ENCODE peak calls at places on chromosomes 12 and 14, in four cellular contexts. One of them, this sample, is unnamed. For H3K4me1, the result is how much of the 10 kb centered on the place peaks cover.

GRCh38 chr14:31441273-31442110 is 15.8 kb downstream of the DTD2 start:
- DNase-seq in ascending aorta: no peak
- DNase-seq in DND-41: no peak
- DNase-seq in heart left ventricle: no peak
- DNase-seq in this sample: no peak

GRCh38 chr14:61152851-61153364 is 128.2 kb downstream of the TMEM30B start:
- DNase-seq in ascending aorta: no peak
- DNase-seq in DND-41: no peak
- DNase-seq in heart left ventricle: no peak
- DNase-seq in this sample: no peak

GRCh38 chr14:100022772-100023451 is 42.3 kb upstream of the EVL start:
- DNase-seq in ascending aorta: no peak
- DNase-seq in DND-41: no peak
- DNase-seq in heart left ventricle: no peak
- DNase-seq in this sample: no peak

GRCh38 chr12:126182619-126183236 is 1117.5 kb downstream of the AACS start:
- DNase-seq in ascending aorta: no peak
- DNase-seq in DND-41: no peak
- DNase-seq in heart left ventricle: no peak
- DNase-seq in this sample: no peak

GRCh38 chr12:25107920-25108319 is 87.0 kb downstream of the DNAI7 start:
- DNase-seq in ascending aorta: no peak
- DNase-seq in DND-41: no peak
- DNase-seq in heart left ventricle: no peak
- DNase-seq in this sample: no peak

GRCh38 chr12:45247589-45247988 is 31.7 kb downstream of the ANO6 start:
- DNase-seq in ascending aorta: no peak
- DNase-seq in DND-41: no peak
- DNase-seq in heart left ventricle: no peak
- DNase-seq in this sample: no peak

GRCh38 chr12:25388216-25388615 is 137.5 kb upstream of the KRAS start:
- DNase-seq in ascending aorta: no peak
- DNase-seq in DND-41: no peak
- DNase-seq in heart left ventricle: no peak
- DNase-seq in this sample: peak

GRCh38 chr12:47715877-47716548 is 9.3 kb downstream of the ENDOU start:
- DNase-seq in ascending aorta: no peak
- DNase-seq in DND-41: no peak
- DNase-seq in heart left ventricle: no peak
- DNase-seq in this sample: no peak

GRCh38 chr14:99548285-99548684 is 55.7 kb downstream of the CCDC85C start:
- DNase-seq in ascending aorta: no peak
- DNase-seq in DND-41: no peak
- DNase-seq in heart left ventricle: no peak
- DNase-seq in this sample: no peak

GRCh38 chr14:94142836-94143235 is 13.4 kb upstream of the IFI27L2 start:
- DNase-seq in ascending aorta: no peak
- DNase-seq in DND-41: no peak
- DNase-seq in heart left ventricle: no peak
- DNase-seq in this sample: no peak

GRCh38 chr14:103137721-103138482 is 14.6 kb downstream of the TNFAIP2 start:
- DNase-seq in ascending aorta: no peak
- DNase-seq in DND-41: no peak
- DNase-seq in heart left ventricle: no peak
- DNase-seq in this sample: no peak

GRCh38 chr14:103141117-103141796 is 18.0 kb downstream of the TNFAIP2 start:
- DNase-seq in ascending aorta: no peak
- DNase-seq in DND-41: peak
- DNase-seq in heart left ventricle: no peak
- DNase-seq in this sample: no peak

GRCh38 chr14:103138483-103139370 is 15.5 kb downstream of the TNFAIP2 start:
- DNase-seq in ascending aorta: no peak
- DNase-seq in DND-41: no peak
- DNase-seq in heart left ventricle: no peak
- DNase-seq in this sample: no peak

GRCh38 chr14:103140316-103141109 is 17.3 kb downstream of the TNFAIP2 start:
- DNase-seq in ascending aorta: no peak
- DNase-seq in DND-41: no peak
- DNase-seq in heart left ventricle: no peak
- DNase-seq in this sample: no peak

GRCh38 chr14:103139371-103140016 is 16.2 kb downstream of the TNFAIP2 start:
- DNase-seq in ascending aorta: no peak
- DNase-seq in DND-41: no peak
- DNase-seq in heart left ventricle: no peak
- DNase-seq in this sample: no peak
- H3K27ac ChIP-seq in ascending aorta: no peak
- H3K27ac ChIP-seq in DND-41: no peak
- H3K27ac ChIP-seq in heart left ventricle: no peak
- H3K27ac ChIP-seq in this sample: no peak

GRCh38 chr14:84963518-84963917 is 566.4 kb upstream of the FLRT2 start:
- DNase-seq in ascending aorta: no peak
- DNase-seq in DND-41: no peak
- DNase-seq in heart left ventricle: no peak
- DNase-seq in this sample: no peak

GRCh38 chr14:84961637-84962036 is 568.3 kb upstream of the FLRT2 start:
- DNase-seq in ascending aorta: no peak
- DNase-seq in DND-41: no peak
- DNase-seq in heart left ventricle: peak
- DNase-seq in this sample: no peak

GRCh38 chr14:84965279-84965678 is 564.7 kb upstream of the FLRT2 start:
- DNase-seq in ascending aorta: no peak
- DNase-seq in DND-41: no peak
- DNase-seq in heart left ventricle: no peak
- DNase-seq in this sample: no peak

GRCh38 chr14:84959796-84960515 is 570.0 kb upstream of the FLRT2 start:
- DNase-seq in ascending aorta: no peak
- DNase-seq in DND-41: no peak
- DNase-seq in heart left ventricle: no peak
- DNase-seq in this sample: no peak
- H3K4me1 ChIP-seq in ascending aorta: under half
- H3K4me1 ChIP-seq in DND-41: under half
- H3K4me1 ChIP-seq in heart left ventricle: under half
- H3K4me1 ChIP-seq in this sample: under half

DNA sequence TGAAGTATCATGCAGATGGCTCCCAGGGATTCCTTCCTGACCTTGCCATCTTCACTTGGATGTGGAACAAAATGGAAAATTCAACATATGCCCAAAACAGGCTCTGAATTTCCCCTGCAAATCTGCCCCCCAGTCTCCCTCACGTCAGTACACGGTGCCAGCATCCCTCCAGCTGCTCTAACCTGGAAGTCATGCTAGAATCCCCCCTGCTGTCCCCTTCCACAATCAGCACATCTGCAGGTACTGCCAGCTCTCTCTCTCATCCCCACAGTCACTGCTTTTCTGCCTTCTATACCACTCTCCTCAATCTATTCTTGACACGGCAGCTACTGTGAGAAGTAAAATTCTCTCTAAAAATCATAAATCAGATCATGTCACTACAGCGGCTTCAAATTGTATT is 21.6 kb downstream of the GALNT6 start:
- DNase-seq in ascending aorta: no peak
- DNase-seq in DND-41: peak
- DNase-seq in heart left ventricle: no peak
- DNase-seq in this sample: no peak
- H3K27ac ChIP-seq in ascending aorta: no peak
- H3K27ac ChIP-seq in DND-41: peak
- H3K27ac ChIP-seq in heart left ventricle: no peak
- H3K27ac ChIP-seq in this sample: no peak

GRCh38 chr14:95523818-95524448 is 7.5 kb upstream of the SYNE3 start:
- DNase-seq in ascending aorta: no peak
- DNase-seq in DND-41: peak
- DNase-seq in heart left ventricle: peak
- DNase-seq in this sample: peak

GRCh38 chr14:95522116-95522515 is 5.7 kb upstream of the SYNE3 start:
- DNase-seq in ascending aorta: no peak
- DNase-seq in DND-41: no peak
- DNase-seq in heart left ventricle: peak
- DNase-seq in this sample: no peak

GRCh38 chr14:95524706-95525512 is 8.5 kb upstream of the SYNE3 start:
- DNase-seq in ascending aorta: no peak
- DNase-seq in DND-41: no peak
- DNase-seq in heart left ventricle: no peak
- DNase-seq in this sample: no peak

GRCh38 chr14:95522556-95522955 is 6.1 kb upstream of the SYNE3 start:
- DNase-seq in ascending aorta: no peak
- DNase-seq in DND-41: no peak
- DNase-seq in heart left ventricle: no peak
- DNase-seq in this sample: no peak

DNA sequence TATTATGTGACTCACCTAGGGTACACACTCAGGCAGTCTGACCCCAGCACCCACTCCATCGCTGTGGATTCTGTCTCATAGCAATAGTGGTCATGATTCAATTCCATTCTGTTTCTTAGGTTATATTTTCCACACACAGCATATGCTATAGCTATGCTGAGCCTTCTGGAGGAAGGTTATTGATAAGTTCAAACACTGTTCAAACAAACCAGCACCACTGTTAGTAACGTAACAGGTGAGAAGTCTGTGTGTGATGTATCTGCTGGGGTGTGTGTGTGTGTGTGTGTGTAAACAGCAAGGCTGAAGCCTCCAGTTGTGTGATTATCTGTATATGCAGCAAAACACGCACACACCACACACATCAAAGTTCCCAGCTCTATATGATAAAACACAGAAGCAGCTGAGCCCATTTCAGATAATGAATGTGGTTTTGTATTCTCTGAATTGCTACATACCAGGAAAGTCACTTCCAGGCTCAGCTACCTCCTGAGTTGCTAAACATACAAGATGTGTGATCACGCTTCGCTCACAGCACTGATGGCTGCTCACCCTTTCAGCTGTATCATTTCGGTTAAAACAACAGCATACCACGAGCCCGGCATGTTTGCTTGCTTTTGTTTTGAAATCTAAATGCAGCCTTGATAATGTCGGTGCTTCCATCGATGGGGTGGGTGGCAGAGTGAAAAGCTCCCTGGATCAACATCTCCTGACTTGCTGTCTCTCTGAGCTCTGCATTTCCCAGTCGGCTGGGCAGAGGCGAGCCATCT is 6.8 kb upstream of the SYNE3 start:
- DNase-seq in ascending aorta: no peak
- DNase-seq in DND-41: peak
- DNase-seq in heart left ventricle: no peak
- DNase-seq in this sample: no peak
- H3K4me1 ChIP-seq in ascending aorta: half or more
- H3K4me1 ChIP-seq in DND-41: under half
- H3K4me1 ChIP-seq in heart left ventricle: half or more
- H3K4me1 ChIP-seq in this sample: half or more

GRCh38 chr12:82357340-82357739 is 847 bp downstream of the CCDC59 start:
- DNase-seq in ascending aorta: no peak
- DNase-seq in DND-41: no peak
- DNase-seq in heart left ventricle: no peak
- DNase-seq in this sample: no peak

GRCh38 chr12:82361461-82361915 is 3.2 kb downstream of the METTL25 start:
- DNase-seq in ascending aorta: no peak
- DNase-seq in DND-41: no peak
- DNase-seq in heart left ventricle: no peak
- DNase-seq in this sample: no peak

GRCh38 chr12:82357845-82358199 is 365 bp downstream of the CCDC59 start:
- DNase-seq in ascending aorta: no peak
- DNase-seq in DND-41: no peak
- DNase-seq in heart left ventricle: no peak
- DNase-seq in this sample: peak

GRCh38 chr12:82358200-82359114 is at the start of the genes CCDC59 and METTL25:
- DNase-seq in ascending aorta: peak
- DNase-seq in DND-41: peak
- DNase-seq in heart left ventricle: peak
- DNase-seq in this sample: peak

GRCh38 chr12:82359115-82359478 is 768 bp downstream of the METTL25 start:
- DNase-seq in ascending aorta: no peak
- DNase-seq in DND-41: peak
- DNase-seq in heart left ventricle: peak
- DNase-seq in this sample: no peak
- H3K27ac ChIP-seq in ascending aorta: peak
- H3K27ac ChIP-seq in DND-41: peak
- H3K27ac ChIP-seq in heart left ventricle: peak
- H3K27ac ChIP-seq in this sample: peak

GRCh38 chr14:57930241-57930975 is 64.5 kb upstream of the SLC35F4 start:
- DNase-seq in ascending aorta: no peak
- DNase-seq in DND-41: no peak
- DNase-seq in heart left ventricle: no peak
- DNase-seq in this sample: no peak
- H3K4me1 ChIP-seq in ascending aorta: under half
- H3K4me1 ChIP-seq in DND-41: under half
- H3K4me1 ChIP-seq in heart left ventricle: under half
- H3K4me1 ChIP-seq in this sample: under half

DNA sequence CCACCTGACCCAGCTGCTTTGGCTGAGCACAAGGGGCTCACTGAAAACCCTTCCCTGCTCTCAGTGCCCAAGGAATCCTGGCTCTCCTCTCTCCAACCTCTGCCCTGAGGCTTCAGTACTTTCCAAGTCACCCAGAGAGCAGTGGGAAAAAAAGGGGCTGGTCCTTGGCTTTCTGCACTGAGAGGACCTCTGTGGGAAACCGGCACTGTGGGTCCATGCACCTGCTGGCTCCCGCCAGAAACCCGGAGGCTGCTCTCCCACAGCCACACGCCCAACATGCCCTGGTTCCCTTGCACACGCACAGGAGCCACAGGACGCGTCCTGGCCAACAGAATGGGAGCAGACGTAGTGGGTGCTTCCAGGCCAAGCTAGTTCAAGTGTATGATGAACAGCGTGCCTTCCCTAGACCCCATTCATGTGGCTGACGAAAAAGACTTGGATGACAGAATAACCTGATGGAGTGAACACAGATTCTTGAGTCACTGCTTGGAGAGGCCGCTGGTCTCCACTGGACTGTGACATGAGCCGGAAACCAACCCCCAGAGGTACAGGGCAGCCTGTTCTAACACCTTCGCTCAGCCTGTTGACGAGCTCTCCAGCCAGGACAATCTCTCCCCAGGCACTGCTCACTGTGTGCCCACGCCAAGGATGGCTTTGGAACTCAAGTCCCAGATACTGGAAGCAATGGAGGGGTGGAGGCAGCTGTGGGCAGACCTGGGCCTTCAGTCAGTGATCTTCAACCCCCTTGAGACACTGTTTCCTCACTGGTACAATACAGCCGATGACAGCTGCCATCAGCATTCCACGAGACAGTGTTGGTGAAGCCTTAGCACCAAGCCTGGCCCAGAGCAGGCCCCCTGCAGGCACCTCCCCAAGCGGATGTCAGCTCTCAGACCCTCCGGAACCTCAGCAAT is 87.7 kb downstream of the ITPK1 start:
- DNase-seq in ascending aorta: no peak
- DNase-seq in DND-41: no peak
- DNase-seq in heart left ventricle: no peak
- DNase-seq in this sample: no peak
- H3K27ac ChIP-seq in ascending aorta: no peak
- H3K27ac ChIP-seq in DND-41: no peak
- H3K27ac ChIP-seq in heart left ventricle: no peak
- H3K27ac ChIP-seq in this sample: no peak